ENCODE peak calls at places on chromosome 16, in six cellular contexts. X is right lobe of liver, W is A673, Q is mammary epithelial cell, R is spleen, L is cardiac muscle cell. H is an unnamed sample. For H3K4me1, the result is how much of the 10 kb centered on the place peaks cover.

GRCh38 chr16:57299009-57299718 is 14.7 kb upstream of the PLLP start:
- DNase-seq in W (peak), L (no peak), R (peak), Q (no peak), X (no peak), H (peak)

GRCh38 chr16:57029161-57030160 is 40.1 kb downstream of the NLRC5 start:
- DNase-seq in Q (peak), W (no peak), R (peak), L (no peak), X (no peak), H (no peak)

GRCh38 chr16:70529051-70529777 is 5.6 kb downstream of the SF3B3 start:
- DNase-seq in L (no peak), R (no peak), X (no peak), W (peak), Q (peak), H (no peak)

GRCh38 chr16:12097523-12098428 is 121.2 kb downstream of the SNX29 start:
- DNase-seq in R (peak), L (no peak), Q (peak), W (no peak), X (peak), H (no peak)

GRCh38 chr16:4315185-4316102 is at the start of gene GLIS2:
- DNase-seq in R (peak), L (peak), X (no peak), W (peak), Q (peak), H (no peak)

GRCh38 chr16:57899771-57900661 is 70.9 kb downstream of the CNGB1 start:
- DNase-seq in L (peak), W (peak), Q (peak), R (peak), X (peak), H (no peak)

GRCh38 chr16:31513126-31513525 is 4.9 kb upstream of the RUSF1 start:
- DNase-seq in W (no peak), X (no peak), L (no peak), Q (peak), R (no peak), H (no peak)

GRCh38 chr16:58338205-58338604 is 43.4 kb upstream of the PRSS54 start:
- DNase-seq in Q (peak), W (no peak), L (no peak), X (no peak), R (no peak), H (no peak)

GRCh38 chr16:3819741-3820724 is 60.5 kb downstream of the CREBBP start:
- DNase-seq in Q (peak), W (peak), X (peak), R (no peak), L (peak), H (peak)

GRCh38 chr16:81831722-81832126 is 52.6 kb downstream of the PLCG2 start:
- DNase-seq in Q (no peak), X (peak), R (peak), L (no peak), W (no peak), H (peak)
- H3K4me1 ChIP-seq in Q (under half), X (under half), R (under half), L (under half), W (under half), H (under half)

GRCh38 chr16:90046122-90046970 is 27.1 kb upstream of the DBNDD1 start:
- DNase-seq in Q (no peak), W (no peak), X (no peak), L (no peak), R (no peak), H (no peak)
- H3K4me3 ChIP-seq in Q (no peak), W (peak), X (peak), L (no peak), R (no peak), H (no peak)

GRCh38 chr16:52346709-52347108 is 200.2 kb downstream of the TOX3 start:
- DNase-seq in Q (no peak), R (no peak), L (no peak), W (no peak), X (no peak), H (no peak)
- TF ChIP-seq CTCF in Q (no peak), R (no peak), L (no peak), W (no peak), X (no peak), H (no peak)

DNA sequence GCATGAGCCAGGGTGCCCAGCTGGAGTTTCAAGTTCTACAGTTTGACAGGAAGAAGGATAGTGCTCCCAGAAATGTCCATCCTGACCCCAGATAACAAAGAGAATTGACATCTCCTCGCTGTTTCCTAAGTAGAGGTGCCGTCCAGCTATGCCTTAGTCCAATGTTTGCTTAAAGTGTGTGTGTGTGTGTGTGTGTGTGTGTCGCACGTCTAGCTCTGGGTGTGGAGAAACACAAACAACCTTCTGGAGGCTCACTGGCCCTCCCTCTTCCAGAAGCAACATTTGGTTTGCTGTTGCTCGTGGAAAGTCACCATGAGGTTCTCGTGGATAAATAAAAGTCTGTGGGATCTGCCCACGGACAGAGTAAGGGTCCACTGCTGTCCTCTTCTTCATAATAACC is 22.1 kb downstream of the EMP2 start:
- DNase-seq in Q (no peak), X (no peak), L (no peak), W (no peak), R (no peak), H (no peak)
- H3K4me1 ChIP-seq in Q (under half), X (under half), L (under half), W (under half), R (under half), H (under half)

H was measured in mucosa of descending colon.